ENCODE peak calls at places on chromosomes 6 and 20, in six cellular contexts. N, S, Y, R, P and F are unnamed samples.

GRCh38 chr6:163324928-163325784 is 89.4 kb upstream of the QKI start:
- DNase-seq in N (no peak), S (no peak), Y (no peak), R (no peak), P (peak; percentile 52), F (peak; percentile 29)

GRCh38 chr6:125743604-125744003 is 5.8 kb upstream of the HEY2 start:
- DNase-seq in N (no peak), S (no peak), Y (no peak), R (no peak), P (no peak), F (no peak)

GRCh38 chr6:118869350-118869749 is 24.6 kb upstream of the ASF1A start:
- DNase-seq in N (no peak), S (no peak), Y (no peak), R (no peak), P (no peak), F (no peak)

GRCh38 chr6:107118976-107119375 is 3.7 kb upstream of the BEND3 start:
- DNase-seq in N (no peak), S (no peak), Y (no peak), R (no peak), P (no peak), F (no peak)

GRCh38 chr6:132391391-132392291 is 9.6 kb downstream of the MOXD1 start:
- DNase-seq in N (no peak), S (peak; percentile 20), Y (no peak), R (no peak), P (no peak), F (no peak)

GRCh38 chr20:3670511-3670910 is 7.3 kb upstream of the GFRA4 start:
- DNase-seq in N (no peak), S (no peak), Y (no peak), R (no peak), P (no peak), F (no peak)

GRCh38 chr6:27188206-27188884 is 59.2 kb upstream of the PRSS16 start:
- DNase-seq in N (peak; percentile 44), S (peak; percentile 70), Y (no peak), R (peak; percentile 64), P (peak; percentile 48), F (peak; percentile 73)

GRCh38 chr6:57822896-57823358 is 505.5 kb downstream of the PRIM2 start:
- DNase-seq in N (no peak), S (no peak), Y (no peak), R (no peak), P (no peak), F (peak; percentile 7)

GRCh38 chr20:62318411-62319345 is 15.9 kb downstream of the ADRM1 start:
- DNase-seq in N (no peak), S (no peak), Y (no peak), R (no peak), P (no peak), F (no peak)

GRCh38 chr6:68044264-68044663 is 590.8 kb upstream of the ADGRB3 start:
- DNase-seq in N (no peak), S (no peak), Y (no peak), R (no peak), P (no peak), F (no peak)

GRCh38 chr6:39892490-39893129 is 41.7 kb downstream of the MOCS1 start:
- DNase-seq in N (peak; percentile 6), S (peak; percentile 66), Y (no peak), R (peak; percentile 58), P (peak; percentile 74), F (peak; percentile 69)

GRCh38 chr6:39225946-39226437 is 3.3 kb downstream of the KCNK5 start:
- DNase-seq in N (no peak), S (no peak), Y (no peak), R (peak; percentile 59), P (no peak), F (no peak)

GRCh38 chr6:50816115-50816675 is 2.5 kb upstream of the TFAP2B start:
- DNase-seq in N (peak; percentile 34), S (peak; percentile 74), Y (no peak), R (peak; percentile 86), P (peak; percentile 76), F (peak; percentile 71)

GRCh38 chr20:41408131-41408789 is 41.6 kb upstream of the EMILIN3 start:
- DNase-seq in N (no peak), S (peak; percentile 47), Y (no peak), R (no peak), P (no peak), F (no peak)

GRCh38 chr6:15430947-15431405 is 185.1 kb downstream of the JARID2 start:
- DNase-seq in N (no peak), S (no peak), Y (no peak), R (no peak), P (no peak), F (no peak)

GRCh38 chr20:58906894-58907293 is 54.4 kb downstream of the GNAS start:
- DNase-seq in N (no peak), S (no peak), Y (no peak), R (no peak), P (peak; percentile 57), F (peak; percentile 91)

GRCh38 chr6:20830576-20830975 is 296.3 kb downstream of the CDKAL1 start:
- DNase-seq in N (no peak), S (no peak), Y (no peak), R (no peak), P (no peak), F (no peak)

GRCh38 chr6:20827798-20828197 is 293.5 kb downstream of the CDKAL1 start:
- DNase-seq in N (no peak), S (no peak), Y (no peak), R (no peak), P (no peak), F (no peak)

DNA sequence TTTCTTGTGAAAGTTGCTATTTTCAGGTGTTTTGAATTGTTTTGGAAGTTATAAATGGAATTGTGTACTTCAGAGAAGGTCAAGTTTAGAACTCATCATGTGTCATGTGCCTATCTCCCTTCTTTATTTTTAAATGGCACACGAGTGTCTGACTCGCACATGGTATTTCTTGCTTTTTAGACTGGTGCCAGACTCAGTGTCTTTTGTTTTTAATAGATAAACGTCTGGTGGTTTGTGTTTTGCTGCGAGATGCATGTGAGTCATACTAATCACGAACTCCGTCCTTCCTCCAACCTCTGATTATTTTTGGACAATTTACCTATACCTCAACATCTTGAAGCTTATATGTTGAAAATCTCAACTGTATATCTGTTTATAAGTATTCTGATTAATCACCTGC is 292.1 kb downstream of the CDKAL1 start:
- DNase-seq in N (no peak), S (no peak), Y (no peak), R (no peak), P (no peak), F (peak; percentile 91)
- H3K4me3 ChIP-seq in N (no peak overlapping the region), S (no peak overlapping the region), Y (no peak overlapping the region), R (no peak overlapping the region), P (no peak overlapping the region), F (no peak overlapping the region)

GRCh38 chr20:61290721-61291120 is 38.7 kb downstream of the CDH4 start:
- DNase-seq in N (no peak), S (no peak), Y (no peak), R (no peak), P (no peak), F (no peak)
- TF ChIP-seq POLR2AphosphoS5 in N (no peak), S (no peak), Y (no peak), R (no peak), P (no peak), F (no peak)

DNA sequence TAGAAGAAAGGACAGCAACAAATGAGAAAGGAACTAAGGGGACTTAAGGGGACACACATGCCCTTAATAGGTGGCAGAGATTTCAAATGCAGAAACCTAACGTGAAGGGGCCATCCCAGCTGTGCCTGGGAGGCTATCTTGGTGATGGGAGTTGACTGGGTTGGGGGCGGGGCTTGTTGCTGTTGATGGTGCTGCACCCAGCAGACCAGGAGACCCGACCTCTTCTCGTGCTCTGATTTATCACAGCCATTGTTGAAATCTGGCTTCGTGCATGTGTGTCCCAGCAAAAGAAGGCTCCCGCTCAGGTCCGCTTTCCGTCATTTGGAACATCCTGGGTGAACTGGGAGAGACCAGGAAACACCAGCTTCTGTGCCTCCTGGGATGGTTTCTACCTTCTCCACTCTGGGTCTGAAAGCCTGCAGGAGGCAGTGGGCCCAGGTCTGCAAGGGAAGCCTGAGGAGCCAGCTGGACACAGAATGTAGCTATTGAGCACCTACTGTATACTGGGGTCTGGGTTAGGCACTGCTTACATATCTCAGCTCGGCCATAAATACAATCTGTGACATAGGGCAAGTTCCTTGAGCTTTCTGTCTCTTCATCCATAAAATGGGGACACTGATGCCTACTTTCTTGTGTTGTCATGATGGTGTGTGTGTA is 32.1 kb downstream of the TOX2 start:
- DNase-seq in N (no peak), S (no peak), Y (no peak), R (no peak), P (no peak), F (no peak)
- H3K4me1 ChIP-seq in N (peaks cover 46% of the 10 kb centered on the region), S (no peaks in the 10 kb centered on the region), Y (peaks cover 30% of the 10 kb centered on the region), R (peaks cover 8% of the 10 kb centered on the region), P (peaks cover 49% of the 10 kb centered on the region), F (peaks cover 19% of the 10 kb centered on the region)

DNA sequence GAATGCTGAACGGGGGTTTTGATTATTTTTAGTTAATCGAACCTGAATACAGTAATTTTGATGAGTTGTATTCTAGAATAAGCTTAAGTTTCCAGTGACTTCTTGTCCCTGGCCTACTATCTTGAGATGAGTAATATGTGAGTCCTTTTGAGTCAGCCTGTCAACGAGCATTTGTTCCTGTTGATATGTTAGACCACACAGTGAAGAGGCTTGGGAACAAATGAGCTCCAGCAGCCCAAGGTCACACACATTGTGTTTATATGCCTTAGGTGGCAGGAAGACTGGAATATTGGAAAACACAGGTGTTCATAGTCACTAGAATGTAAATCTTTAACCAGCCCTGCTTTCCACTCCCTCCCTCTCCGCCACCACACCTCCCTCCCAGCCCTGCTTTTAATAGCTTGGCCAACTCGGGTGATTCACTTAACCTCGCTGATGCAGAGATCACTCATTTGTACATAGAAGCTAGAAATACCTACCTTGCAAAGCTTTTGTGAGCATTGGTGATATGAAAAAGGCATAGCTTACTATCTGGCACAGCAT is 9.1 kb downstream of the SMPDL3A start:
- DNase-seq in N (peak; percentile 83), S (peak; percentile 81), Y (no peak), R (no peak), P (peak; percentile 78), F (no peak)
- H3K4me3 ChIP-seq in N (peak overlapping the region; percentile 26), S (no peak overlapping the region), Y (no peak overlapping the region), R (no peak overlapping the region), P (no peak overlapping the region), F (no peak overlapping the region)

DNA sequence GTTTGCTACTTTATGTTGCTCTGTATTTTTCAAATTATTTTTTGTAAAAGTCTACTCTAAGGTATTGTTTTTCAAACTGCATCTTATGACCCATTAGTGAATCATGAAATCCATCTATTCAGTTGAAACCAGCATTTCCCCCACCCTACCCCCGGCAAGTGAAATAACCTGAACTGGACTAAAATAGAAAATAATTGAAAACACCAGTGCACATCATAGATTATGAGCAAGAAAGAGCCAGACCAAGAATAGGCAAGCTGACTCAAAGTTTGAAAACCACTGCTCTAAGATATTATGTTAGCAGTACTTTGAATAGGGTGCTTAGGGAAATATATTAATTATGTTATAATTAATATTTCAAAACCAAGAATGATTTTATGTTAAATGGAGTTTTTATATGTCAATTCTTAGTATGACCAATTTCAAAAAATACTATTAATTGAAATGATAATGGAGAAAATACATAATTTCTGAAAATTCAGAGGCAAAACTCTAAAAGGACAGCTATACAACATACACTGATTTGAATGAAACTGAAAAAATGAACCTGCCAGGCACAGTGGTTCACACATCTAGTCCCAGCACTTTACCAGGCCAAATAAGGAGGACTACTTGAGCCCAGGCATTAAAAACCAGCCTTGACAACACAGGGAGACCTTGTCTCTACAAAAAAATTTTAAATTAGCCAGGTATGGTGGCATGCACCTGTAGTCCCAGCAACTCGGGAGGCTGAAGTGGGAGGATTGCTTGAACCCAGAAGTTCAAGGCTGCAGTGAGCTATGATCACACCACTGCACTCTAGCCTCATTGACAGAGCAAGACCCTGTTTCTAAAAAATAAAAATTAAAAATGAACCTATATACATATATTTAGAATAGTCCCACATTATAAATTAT is 112.0 kb downstream of the CDK19 start:
- DNase-seq in N (no peak), S (no peak), Y (no peak), R (no peak), P (no peak), F (no peak)
- TF ChIP-seq POLR2AphosphoS5 in N (no peak), S (no peak), Y (no peak), R (no peak), P (no peak), F (no peak)

GRCh38 chr6:128513878-128514277 is 6.5 kb downstream of the PTPRK start:
- DNase-seq in N (no peak), S (no peak), Y (no peak), R (no peak), P (no peak), F (no peak)
- H3K4me1 ChIP-seq in N (peaks cover 33% of the 10 kb centered on the region), S (peaks cover 17% of the 10 kb centered on the region), Y (peaks cover 67% of the 10 kb centered on the region), R (no peaks in the 10 kb centered on the region), P (peaks cover 99% of the 10 kb centered on the region), F (peaks cover 77% of the 10 kb centered on the region)